ENCODE peak calls at places on chromosomes 7 and 10, in six cellular contexts. J is cardiac muscle cell, S is heart right ventricle, V is right lobe of liver, E is left lung, O is small intestine. M is an unnamed sample.

GRCh38 chr7:50783304-50783703 is 608 bp upstream of the GRB10 start:
- DNase-seq in J (no peak), S (no peak), V (no peak), E (no peak), O (no peak), M (no peak)

GRCh38 chr7:116674508-116675173 is 2.6 kb downstream of the MET start:
- DNase-seq in J (no peak), S (no peak), V (no peak), E (no peak), O (no peak), M (no peak)

GRCh38 chr7:37817219-37817618 is 31.2 kb upstream of the NME8 start:
- DNase-seq in J (no peak), S (no peak), V (no peak), E (no peak), O (no peak), M (no peak)

GRCh38 chr7:74343281-74344127 is 54.3 kb downstream of the CLIP2 start:
- DNase-seq in J (no peak), S (no peak), V (no peak), E (peak), O (no peak), M (no peak)

GRCh38 chr10:33132626-33133025 is 174.6 kb upstream of the ITGB1 start:
- DNase-seq in J (no peak), S (no peak), V (no peak), E (no peak), O (no peak), M (no peak)

GRCh38 chr7:89029864-89030263 is 234.3 kb upstream of the TEX47 start:
- DNase-seq in J (no peak), S (no peak), V (no peak), E (no peak), O (no peak), M (no peak)

GRCh38 chr10:70786799-70787415 is 1.7 kb upstream of the TBATA start:
- DNase-seq in J (no peak), S (no peak), V (no peak), E (no peak), O (peak), M (no peak)

GRCh38 chr10:112826018-112826697 is 123.9 kb upstream of the TCF7L2 start:
- DNase-seq in J (no peak), S (no peak), V (peak), E (no peak), O (no peak), M (no peak)

GRCh38 chr7:5792268-5792667 is 10.8 kb upstream of the RNF216 start:
- DNase-seq in J (no peak), S (no peak), V (no peak), E (no peak), O (no peak), M (no peak)

GRCh38 chr7:157979631-157980340 is 607.8 kb downstream of the PTPRN2 start:
- DNase-seq in J (no peak), S (no peak), V (peak), E (no peak), O (no peak), M (no peak)

GRCh38 chr7:95411666-95412065 is 15.5 kb upstream of the PON3 start:
- DNase-seq in J (no peak), S (no peak), V (no peak), E (no peak), O (no peak), M (no peak)

GRCh38 chr10:89092981-89093380 is 102.4 kb downstream of the FAS start:
- DNase-seq in J (no peak), S (no peak), V (no peak), E (no peak), O (no peak), M (no peak)

GRCh38 chr10:126926568-126926967 is 21.3 kb downstream of the DOCK1 start:
- DNase-seq in J (no peak), S (no peak), V (no peak), E (no peak), O (no peak), M (no peak)

GRCh38 chr10:60428387-60428737 is 38.7 kb upstream of the ANK3 start:
- DNase-seq in J (no peak), S (no peak), V (no peak), E (no peak), O (no peak), M (no peak)

GRCh38 chr10:59977486-59977885 is 71.1 kb upstream of the CCDC6 start:
- DNase-seq in J (no peak), S (no peak), V (no peak), E (no peak), O (no peak), M (no peak)

GRCh38 chr7:44750921-44751571 is 2.4 kb downstream of the ZMIZ2 start:
- DNase-seq in J (peak), S (peak), V (peak), E (no peak), O (peak), M (no peak)

DNA sequence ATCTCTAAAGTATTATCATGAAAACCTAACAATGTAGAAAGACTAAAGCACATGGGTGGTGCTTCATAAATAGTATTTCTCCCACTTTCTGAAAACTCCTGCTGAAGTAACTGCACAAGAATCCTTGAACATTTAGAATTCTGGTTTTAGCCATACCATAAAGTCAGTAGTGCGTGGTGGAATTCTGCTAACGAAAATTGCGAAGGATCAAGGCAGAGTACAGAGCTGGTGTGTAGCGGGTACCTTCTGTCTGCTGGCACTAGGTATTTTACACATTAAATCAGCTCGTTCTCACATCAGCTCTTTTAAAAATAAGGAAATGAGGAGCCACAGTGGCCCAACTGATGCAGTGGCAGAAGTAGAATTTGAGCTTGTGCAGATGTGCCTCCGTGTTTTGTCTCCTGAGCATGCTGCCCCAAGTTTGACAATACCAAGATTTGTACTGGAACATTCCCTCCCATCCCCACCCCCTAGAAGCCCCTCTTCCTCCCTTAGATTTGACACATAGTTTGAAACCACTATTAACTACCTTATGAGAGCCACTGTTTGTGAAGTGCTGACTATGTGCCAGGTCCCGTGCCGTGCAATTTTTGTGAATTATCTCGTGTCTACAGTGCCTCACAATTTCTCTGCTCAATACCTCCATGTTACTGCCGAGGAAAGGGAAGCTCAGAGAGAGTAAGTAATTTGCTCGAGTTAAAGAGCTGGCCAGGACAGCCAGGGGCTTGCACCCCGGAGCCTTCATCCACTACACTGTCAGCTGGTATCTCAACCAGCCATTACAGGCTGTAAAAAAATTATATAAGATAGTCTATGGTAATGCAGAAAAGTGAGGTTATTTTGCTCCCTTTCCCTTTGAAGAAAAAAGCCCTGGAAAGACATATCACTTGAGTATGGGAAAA is 66.9 kb downstream of the EGFR start:
- DNase-seq in J (no peak), S (no peak), V (no peak), E (no peak), O (no peak), M (no peak)
- H3K27ac ChIP-seq in J (no peak), S (peak), V (no peak), E (peak), O (no peak), M (no peak)

GRCh38 chr10:30062090-30062489 is 2.7 kb upstream of the JCAD start:
- DNase-seq in J (no peak), S (no peak), V (no peak), E (no peak), O (no peak), M (no peak)
- H3K27ac ChIP-seq in J (no peak), S (no peak), V (no peak), E (no peak), O (no peak), M (no peak)

DNA sequence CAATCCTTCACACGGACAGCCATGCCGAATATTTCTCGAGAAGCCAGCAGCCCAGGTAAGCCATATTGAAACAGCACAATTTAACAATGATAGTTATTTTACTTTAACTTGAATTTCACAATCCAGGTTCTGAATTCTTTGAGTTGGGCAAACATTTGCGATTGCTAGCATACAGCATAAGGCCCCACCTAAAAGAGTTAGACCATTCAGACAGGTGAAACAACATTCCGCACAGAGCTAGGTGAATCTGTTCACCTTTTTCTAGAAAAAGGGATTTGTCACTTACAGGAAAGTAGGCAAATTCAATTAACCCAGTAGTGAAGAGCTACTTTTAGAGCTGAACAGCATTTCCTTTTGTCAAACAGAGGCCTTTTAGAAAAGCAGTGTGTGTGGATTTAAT is 45.3 kb downstream of the CREB3L2 start:
- DNase-seq in J (no peak), S (no peak), V (no peak), E (no peak), O (no peak), M (no peak)
- H3K27ac ChIP-seq in J (peak), S (no peak), V (no peak), E (peak), O (peak), M (no peak)

DNA sequence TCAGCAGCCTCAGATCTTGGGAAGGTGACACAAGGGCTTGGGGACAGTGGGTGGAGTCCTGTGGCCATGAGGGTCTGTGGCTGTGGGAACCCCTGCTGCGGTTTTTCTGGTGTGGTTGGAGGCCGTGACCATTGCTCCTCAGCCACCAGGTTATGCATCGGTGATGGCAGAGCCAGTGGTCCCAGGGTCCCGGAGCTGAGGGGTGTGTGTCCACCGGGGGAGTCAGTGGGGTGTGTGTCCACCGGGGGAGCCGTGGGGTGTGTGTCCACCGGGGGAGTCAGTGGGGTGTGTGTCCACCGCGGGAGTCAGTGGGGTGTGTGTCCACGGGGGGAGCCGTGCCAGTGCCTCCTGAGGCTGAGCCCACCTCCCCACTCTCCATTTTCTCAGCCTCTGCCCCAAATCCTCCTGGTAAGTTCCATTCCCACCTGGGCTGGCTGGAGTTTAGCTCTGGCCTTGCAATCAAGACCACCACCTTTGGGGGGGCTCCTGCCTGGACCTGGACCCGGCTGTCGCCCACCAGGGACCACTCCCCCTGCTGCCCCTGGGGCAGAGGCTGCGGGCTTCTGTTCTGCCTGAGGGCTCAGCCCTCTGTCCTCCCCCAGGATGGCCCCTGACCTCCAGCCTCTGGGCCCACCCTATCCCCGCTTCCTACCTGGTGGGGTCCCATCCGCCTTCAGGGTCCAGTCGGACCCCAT is 143.5 kb downstream of the ELFN1 start:
- DNase-seq in J (no peak), S (no peak), V (no peak), E (no peak), O (no peak), M (no peak)
- H3K27ac ChIP-seq in J (no peak), S (no peak), V (no peak), E (no peak), O (no peak), M (no peak)

GRCh38 chr7:136894789-136895188 is 26.3 kb downstream of the CHRM2 start:
- DNase-seq in J (no peak), S (no peak), V (no peak), E (no peak), O (no peak), M (no peak)

GRCh38 chr7:136897676-136898075 is 29.2 kb downstream of the CHRM2 start:
- DNase-seq in J (no peak), S (no peak), V (no peak), E (no peak), O (no peak), M (no peak)

GRCh38 chr7:136900005-136900404 is 31.6 kb downstream of the CHRM2 start:
- DNase-seq in J (no peak), S (no peak), V (no peak), E (no peak), O (no peak), M (no peak)
- H3K27ac ChIP-seq in J (peak), S (no peak), V (no peak), E (no peak), O (no peak), M (no peak)